ENCODE peak calls at places on chromosome 13, in ten cellular contexts. F is adrenal gland, P is uterus, Y is A549, E is lower leg skin, G is H9, T is body of pancreas, S is AG09319, D is thoracic aorta, M is fibroblast of pulmonary artery. U is an unnamed sample.

GRCh38 chr13:20151612-20152011 is 9.2 kb downstream of the GJA3 start:
- DNase-seq in D (no peak), M (no peak), E (no peak), F (no peak), T (no peak), G (no peak), S (no peak), P (no peak), Y (no peak), U (no peak)

GRCh38 chr13:74191036-74191809 is 57.0 kb upstream of the KLF12 start:
- DNase-seq in S (no peak), Y (no peak), G (no peak), P (no peak), D (no peak), F (no peak), T (no peak), E (no peak), M (no peak), U (no peak)

GRCh38 chr13:67229438-67230242 is 496 bp downstream of the PCDH9 start:
- DNase-seq in F (no peak), Y (no peak), E (no peak), M (no peak), D (no peak), S (no peak), T (no peak), G (no peak), P (no peak), U (no peak)

GRCh38 chr13:63351533-63351932 is 1935.9 kb upstream of the PCDH20 start:
- DNase-seq in G (no peak), Y (no peak), S (no peak), T (no peak), P (no peak), D (no peak), F (no peak), M (no peak), E (no peak), U (no peak)

GRCh38 chr13:76792680-76793334 is 93.4 kb downstream of the KCTD12 start:
- DNase-seq in Y (no peak), G (no peak), D (no peak), T (peak), E (no peak), F (peak), M (peak), P (peak), S (no peak), U (no peak)

GRCh38 chr13:111280666-111281577 is 39.5 kb upstream of the TEX29 start:
- DNase-seq in T (no peak), F (no peak), G (no peak), D (no peak), M (peak), S (no peak), E (no peak), P (no peak), Y (no peak), U (no peak)

GRCh38 chr13:33228645-33229445 is 56.7 kb downstream of the STARD13 start:
- DNase-seq in E (no peak), P (no peak), D (no peak), G (no peak), F (no peak), S (peak), M (peak), Y (peak), T (no peak), U (no peak)

GRCh38 chr13:19183676-19184075 is 2.1 kb upstream of the TUBA3C start:
- DNase-seq in Y (no peak), S (no peak), M (no peak), G (no peak), T (no peak), F (no peak), E (peak), D (no peak), P (no peak), U (no peak)

GRCh38 chr13:44713793-44714469 is 137.8 kb upstream of the TSC22D1 start:
- DNase-seq in Y (peak), D (peak), F (peak), G (peak), E (no peak), P (no peak), S (peak), T (no peak), M (peak), U (no peak)

GRCh38 chr13:68439821-68440220 is 1209.7 kb upstream of the PCDH9 start:
- DNase-seq in T (no peak), D (no peak), P (no peak), S (no peak), F (no peak), M (peak), Y (peak), G (no peak), E (no peak), U (no peak)

GRCh38 chr13:95926231-95926630 is 127.0 kb downstream of the UGGT2 start:
- DNase-seq in M (no peak), E (no peak), T (no peak), G (no peak), Y (no peak), S (no peak), D (no peak), P (no peak), F (no peak), U (no peak)

GRCh38 chr13:85693889-85694511 is 105.2 kb downstream of the SLITRK6 start:
- DNase-seq in F (no peak), S (no peak), G (no peak), D (no peak), Y (peak), M (no peak), P (no peak), E (no peak), T (no peak), U (no peak)

GRCh38 chr13:103436057-103436654 is 369.9 kb upstream of the SLC10A2 start:
- DNase-seq in T (no peak), P (no peak), S (no peak), G (peak), E (no peak), D (no peak), M (no peak), F (no peak), Y (no peak), U (no peak)

GRCh38 chr13:73993661-73994060 is 140.5 kb downstream of the KLF12 start:
- DNase-seq in Y (no peak), T (no peak), E (no peak), D (no peak), G (no peak), F (no peak), P (no peak), M (no peak), S (no peak), U (no peak)

GRCh38 chr13:32993109-32993508 is 23.1 kb upstream of the KL start:
- DNase-seq in G (no peak), S (no peak), Y (no peak), P (no peak), T (no peak), F (no peak), M (no peak), D (no peak), E (no peak), U (no peak)

GRCh38 chr13:100666124-100666523 is 8.5 kb downstream of the TMTC4 start:
- DNase-seq in E (no peak), T (no peak), D (no peak), Y (no peak), M (peak), S (no peak), P (no peak), G (no peak), F (no peak), U (no peak)

GRCh38 chr13:47904891-47905290 is 96.2 kb downstream of the SUCLA2 start:
- DNase-seq in S (no peak), P (no peak), E (no peak), T (no peak), Y (no peak), F (no peak), G (no peak), D (no peak), M (no peak), U (no peak)

DNA sequence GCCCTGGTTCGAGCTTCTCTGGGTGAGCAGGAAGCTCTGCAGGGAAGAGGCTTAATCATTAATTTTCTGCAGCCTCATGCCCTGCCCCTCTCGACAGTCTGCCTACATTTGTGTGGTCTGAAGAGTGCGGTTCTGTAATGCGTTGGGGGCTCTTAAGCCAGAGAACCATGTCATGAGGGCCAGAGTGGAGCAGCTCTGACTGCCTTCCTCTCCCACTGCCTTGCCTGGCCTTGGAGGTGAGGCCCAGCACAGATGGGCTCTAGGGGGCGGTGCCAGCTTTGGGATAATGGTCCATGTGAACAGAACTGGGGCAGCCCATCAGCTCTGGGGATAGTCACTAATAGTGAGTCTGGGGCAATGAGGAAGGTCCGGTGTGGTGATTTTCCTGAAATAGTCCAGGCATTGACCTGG is 5.7 kb downstream of the FGF9 start:
- DNase-seq in T (peak), S (no peak), G (peak), E (no peak), F (no peak), Y (no peak), P (no peak), D (no peak), M (no peak), U (peak)
- TF ChIP-seq CTCF in T (peak), S (no peak), G (peak), E (no peak), F (no peak), Y (no peak), P (no peak), D (no peak), M (no peak), U (no peak)

GRCh38 chr13:49098198-49098597 is 121.9 kb upstream of the MLNR start:
- DNase-seq in G (no peak), M (peak), Y (peak), E (no peak), S (peak), F (peak), P (peak), D (peak), T (no peak), U (no peak)

GRCh38 chr13:49099513-49099877 is 120.6 kb upstream of the MLNR start:
- DNase-seq in Y (no peak), S (no peak), P (no peak), F (no peak), E (no peak), T (no peak), G (no peak), M (no peak), D (no peak), U (no peak)

GRCh38 chr13:49100637-49101570 is 119.2 kb upstream of the MLNR start:
- DNase-seq in Y (no peak), D (no peak), P (no peak), E (no peak), M (no peak), F (no peak), G (no peak), S (no peak), T (no peak), U (no peak)

GRCh38 chr13:49097374-49097773 is 121.7 kb downstream of the FNDC3A start:
- DNase-seq in F (no peak), Y (peak), G (no peak), T (no peak), D (no peak), P (no peak), E (no peak), S (peak), M (peak), U (no peak)

DNA sequence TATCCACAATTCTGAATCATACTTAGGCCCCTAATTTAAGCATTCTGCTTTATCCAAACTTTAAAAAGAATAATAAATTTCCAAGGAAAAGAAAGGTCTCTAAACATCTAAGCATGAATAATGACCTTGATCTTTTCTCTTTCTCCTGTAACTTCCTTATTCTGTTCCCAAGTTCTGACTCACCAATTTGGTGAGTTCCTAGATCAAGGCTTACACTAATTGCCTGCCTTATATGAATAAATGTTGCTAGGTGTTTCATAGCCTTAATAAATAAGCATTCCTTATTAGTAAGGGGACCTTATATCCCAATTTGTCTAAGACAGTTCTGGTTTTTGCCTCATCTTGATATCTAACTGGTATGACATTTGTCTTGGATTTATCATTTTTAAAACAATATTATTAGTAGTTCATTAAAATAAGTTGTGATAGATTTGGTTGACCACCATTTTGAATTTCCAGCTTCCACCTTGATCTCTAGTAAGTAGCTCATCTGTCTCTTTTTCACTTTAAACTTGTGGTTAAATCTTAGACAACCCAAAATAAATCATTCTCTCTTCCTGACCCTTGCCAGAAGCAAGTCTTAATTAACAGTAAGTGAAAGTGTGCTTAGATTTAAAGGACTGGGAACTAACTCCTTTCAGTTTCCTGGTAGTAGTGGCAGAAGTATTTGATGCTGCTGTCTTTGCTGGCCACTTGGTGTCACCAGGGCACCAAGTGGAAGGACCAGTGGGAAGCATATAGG is 121.2 kb upstream of the MLNR start:
- DNase-seq in F (no peak), Y (peak), S (no peak), P (no peak), E (no peak), D (no peak), T (no peak), G (no peak), M (peak), U (no peak)
- TF ChIP-seq CTCF in F (peak), Y (peak), S (peak), P (peak), E (no peak), D (no peak), T (peak), G (peak), M (peak), U (peak)

GRCh38 chr13:31485651-31486051 is 253.7 kb upstream of the RXFP2 start:
- DNase-seq in S (no peak), P (no peak), F (no peak), Y (no peak), D (no peak), E (no peak), T (no peak), G (no peak), M (peak), U (no peak)
- TF ChIP-seq CTCF in S (no peak), P (no peak), F (no peak), Y (no peak), D (no peak), E (no peak), T (no peak), G (no peak), M (no peak), U (no peak)

GRCh38 chr13:25982908-25983307 is 68.9 kb downstream of the SHISA2 start:
- DNase-seq in F (no peak), T (no peak), G (no peak), P (no peak), M (peak), E (no peak), S (no peak), Y (no peak), D (no peak), U (no peak)

GRCh38 chr13:25980255-25980654 is 71.6 kb downstream of the SHISA2 start:
- DNase-seq in Y (peak), F (no peak), M (peak), D (no peak), P (no peak), S (no peak), E (no peak), T (no peak), G (peak), U (no peak)

GRCh38 chr13:25977671-25978070 is 74.1 kb downstream of the SHISA2 start:
- DNase-seq in T (no peak), D (no peak), G (no peak), F (no peak), M (no peak), S (no peak), E (no peak), P (no peak), Y (no peak), U (no peak)

GRCh38 chr13:25978961-25979360 is 72.9 kb downstream of the SHISA2 start:
- DNase-seq in D (no peak), T (no peak), E (no peak), S (no peak), F (no peak), M (no peak), Y (no peak), P (no peak), G (no peak), U (no peak)

DNA sequence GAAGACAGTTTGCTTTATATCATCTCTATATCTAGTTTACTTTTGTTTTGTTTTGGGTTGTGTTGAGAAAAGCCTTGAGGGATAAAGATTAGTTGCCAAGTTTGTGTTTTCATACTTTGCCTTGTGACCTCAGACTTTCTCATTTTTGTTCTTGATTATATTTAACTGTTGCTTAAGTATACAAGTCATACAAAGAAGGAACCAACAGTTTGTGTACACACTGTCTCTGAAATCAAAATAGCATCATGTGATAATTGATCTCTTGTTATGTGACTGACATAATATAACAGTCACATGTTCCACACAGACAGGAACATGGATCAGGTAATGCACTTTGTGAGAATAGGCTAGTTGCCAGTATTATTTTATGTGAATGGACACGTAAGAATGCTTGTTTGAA is 70.8 kb downstream of the SHISA2 start:
- DNase-seq in Y (no peak), T (no peak), P (no peak), F (no peak), E (no peak), D (no peak), M (no peak), G (no peak), S (no peak), U (no peak)
- TF ChIP-seq CTCF in Y (no peak), T (no peak), P (no peak), F (no peak), E (no peak), D (no peak), M (no peak), G (no peak), S (no peak), U (no peak)

GRCh38 chr13:50170447-50171037 is 155.3 kb downstream of the KCNRG start:
- DNase-seq in F (no peak), Y (peak), T (no peak), S (no peak), P (no peak), G (no peak), M (peak), E (no peak), D (no peak), U (no peak)
- TF ChIP-seq CTCF in F (peak), Y (peak), T (peak), S (peak), P (peak), G (no peak), M (peak), E (no peak), D (peak), U (peak)

GRCh38 chr13:93234459-93234858 is 7.9 kb downstream of the GPC6 start:
- DNase-seq in Y (no peak), S (no peak), T (no peak), D (no peak), G (no peak), P (no peak), F (no peak), E (no peak), M (no peak), U (no peak)

GRCh38 chr13:93231867-93232266 is 5.3 kb downstream of the GPC6 start:
- DNase-seq in Y (no peak), D (no peak), P (no peak), F (no peak), T (no peak), S (no peak), E (no peak), G (no peak), M (no peak), U (no peak)

GRCh38 chr13:93230466-93230865 is 3.9 kb downstream of the GPC6 start:
- DNase-seq in P (no peak), M (peak), F (no peak), G (no peak), S (no peak), E (no peak), T (no peak), D (no peak), Y (no peak), U (no peak)

GRCh38 chr13:93235258-93236015 is 8.8 kb downstream of the GPC6 start:
- DNase-seq in Y (no peak), T (no peak), M (peak), E (no peak), G (no peak), P (no peak), F (no peak), S (no peak), D (no peak), U (no peak)

DNA sequence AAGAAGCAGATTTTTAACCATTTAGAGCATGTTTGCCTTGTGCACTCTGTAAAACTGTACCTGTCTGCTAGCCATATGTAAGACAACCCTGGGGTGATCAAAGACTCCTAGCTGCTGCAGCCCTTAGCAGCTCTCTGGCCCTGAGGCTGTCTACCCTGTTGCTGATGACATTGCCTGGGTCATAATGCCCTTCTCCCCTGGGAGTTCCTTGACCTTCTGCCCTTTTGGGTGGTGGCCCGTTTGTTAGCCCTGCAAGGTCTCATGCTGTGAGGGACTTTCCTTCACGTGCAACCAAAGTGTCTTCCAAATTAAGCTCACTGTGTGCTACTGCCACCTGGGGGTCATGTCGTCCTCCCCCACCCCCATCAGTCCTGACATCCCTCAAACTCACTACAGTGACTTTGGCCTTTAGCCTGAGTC is 7.4 kb downstream of the GPC6 start:
- DNase-seq in E (no peak), Y (peak), M (no peak), P (no peak), T (no peak), F (no peak), S (no peak), D (no peak), G (peak), U (no peak)
- TF ChIP-seq CTCF in E (no peak), Y (no peak), M (no peak), P (no peak), T (no peak), F (no peak), S (no peak), D (no peak), G (peak), U (no peak)

DNA sequence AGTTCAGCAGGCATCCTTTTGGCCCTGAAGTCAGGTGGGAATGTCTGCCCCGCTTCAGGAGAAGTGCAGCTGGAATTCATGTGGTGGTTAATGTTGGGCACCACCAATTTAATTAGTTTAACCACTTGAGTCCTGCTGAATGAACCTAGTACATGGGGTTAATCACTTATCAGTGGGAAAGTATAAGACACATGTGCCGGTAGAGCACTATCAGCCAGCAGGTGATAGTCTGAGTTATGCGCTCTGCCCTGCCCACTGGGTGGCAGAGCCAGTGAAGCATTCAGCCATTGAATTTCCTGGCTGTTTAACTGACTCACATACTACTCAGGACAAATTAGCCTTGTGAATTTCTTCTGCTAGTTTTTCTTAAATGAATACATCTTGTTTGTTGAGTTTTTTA is 789.7 kb upstream of the PRR20A start:
- DNase-seq in G (peak), P (no peak), M (no peak), F (no peak), D (no peak), E (no peak), T (no peak), Y (no peak), S (no peak), U (no peak)
- TF ChIP-seq CTCF in G (peak), P (no peak), M (no peak), F (no peak), D (no peak), E (no peak), T (no peak), Y (no peak), S (no peak), U (no peak)

U was measured in psoas muscle.